ENCODE peak calls at places on chromosomes 16 and 17, in seven cellular contexts. One of them, this sample, is unnamed.

GRCh38 chr17:62804822-62805221 is 3.3 kb downstream of the MARCHF10 start:
- DNase-seq in heart left ventricle: no peak
- DNase-seq in effector memory CD4-positive, alpha-beta T cell: no peak
- DNase-seq in SK-N-MC: no peak
- DNase-seq in RWPE1: peak
- DNase-seq in sigmoid colon: no peak
- DNase-seq in gastrocnemius medialis: no peak
- DNase-seq in this sample: no peak

GRCh38 chr16:14375132-14375491 is 254.9 kb downstream of the PARN start:
- DNase-seq in effector memory CD4-positive, alpha-beta T cell: no peak
- DNase-seq in sigmoid colon: no peak
- DNase-seq in gastrocnemius medialis: no peak
- DNase-seq in RWPE1: no peak
- DNase-seq in SK-N-MC: no peak
- DNase-seq in heart left ventricle: no peak
- DNase-seq in this sample: no peak

GRCh38 chr16:49441366-49441780 is 67.8 kb downstream of the C16orf78 start:
- DNase-seq in heart left ventricle: peak
- DNase-seq in gastrocnemius medialis: no peak
- DNase-seq in RWPE1: no peak
- DNase-seq in sigmoid colon: no peak
- DNase-seq in effector memory CD4-positive, alpha-beta T cell: peak
- DNase-seq in SK-N-MC: no peak
- DNase-seq in this sample: peak

GRCh38 chr17:74340470-74341023 is 14.5 kb downstream of the KIF19 start:
- DNase-seq in SK-N-MC: no peak
- DNase-seq in gastrocnemius medialis: no peak
- DNase-seq in heart left ventricle: no peak
- DNase-seq in effector memory CD4-positive, alpha-beta T cell: no peak
- DNase-seq in RWPE1: no peak
- DNase-seq in sigmoid colon: no peak
- DNase-seq in this sample: no peak

GRCh38 chr17:39069114-39069756 is 82.2 kb downstream of the PLXDC1 start:
- DNase-seq in gastrocnemius medialis: no peak
- DNase-seq in SK-N-MC: no peak
- DNase-seq in sigmoid colon: no peak
- DNase-seq in RWPE1: peak
- DNase-seq in effector memory CD4-positive, alpha-beta T cell: no peak
- DNase-seq in heart left ventricle: no peak
- DNase-seq in this sample: peak

GRCh38 chr17:83191388-83192160 is 112.2 kb downstream of the METRNL start:
- DNase-seq in SK-N-MC: no peak
- DNase-seq in sigmoid colon: peak
- DNase-seq in RWPE1: no peak
- DNase-seq in heart left ventricle: peak
- DNase-seq in effector memory CD4-positive, alpha-beta T cell: no peak
- DNase-seq in gastrocnemius medialis: peak
- DNase-seq in this sample: no peak

GRCh38 chr17:67841992-67842391 is 16.7 kb downstream of the BPTF start:
- DNase-seq in heart left ventricle: no peak
- DNase-seq in effector memory CD4-positive, alpha-beta T cell: no peak
- DNase-seq in gastrocnemius medialis: no peak
- DNase-seq in SK-N-MC: no peak
- DNase-seq in RWPE1: no peak
- DNase-seq in sigmoid colon: no peak
- DNase-seq in this sample: no peak

GRCh38 chr17:82664701-82665182 is 16.5 kb upstream of the WDR45B start:
- DNase-seq in SK-N-MC: no peak
- DNase-seq in heart left ventricle: no peak
- DNase-seq in gastrocnemius medialis: no peak
- DNase-seq in sigmoid colon: no peak
- DNase-seq in effector memory CD4-positive, alpha-beta T cell: no peak
- DNase-seq in RWPE1: no peak
- DNase-seq in this sample: no peak

GRCh38 chr16:4496305-4496704 is 20.1 kb downstream of the HMOX2 start:
- DNase-seq in heart left ventricle: no peak
- DNase-seq in SK-N-MC: no peak
- DNase-seq in effector memory CD4-positive, alpha-beta T cell: no peak
- DNase-seq in RWPE1: peak
- DNase-seq in sigmoid colon: no peak
- DNase-seq in gastrocnemius medialis: no peak
- DNase-seq in this sample: no peak

GRCh38 chr17:67531291-67531690 is 154.2 kb downstream of the PITPNC1 start:
- DNase-seq in RWPE1: no peak
- DNase-seq in sigmoid colon: peak
- DNase-seq in gastrocnemius medialis: no peak
- DNase-seq in SK-N-MC: no peak
- DNase-seq in effector memory CD4-positive, alpha-beta T cell: no peak
- DNase-seq in heart left ventricle: no peak
- DNase-seq in this sample: peak

GRCh38 chr16:2244301-2244700 is 7.1 kb downstream of the ECI1 start:
- DNase-seq in gastrocnemius medialis: no peak
- DNase-seq in effector memory CD4-positive, alpha-beta T cell: no peak
- DNase-seq in sigmoid colon: no peak
- DNase-seq in SK-N-MC: no peak
- DNase-seq in RWPE1: no peak
- DNase-seq in heart left ventricle: no peak
- DNase-seq in this sample: peak

GRCh38 chr16:17359778-17360177 is 111.0 kb downstream of the XYLT1 start:
- DNase-seq in sigmoid colon: no peak
- DNase-seq in effector memory CD4-positive, alpha-beta T cell: no peak
- DNase-seq in RWPE1: no peak
- DNase-seq in SK-N-MC: no peak
- DNase-seq in gastrocnemius medialis: no peak
- DNase-seq in heart left ventricle: no peak
- DNase-seq in this sample: no peak

GRCh38 chr17:48492401-48493298 is 38.2 kb downstream of the HOXB1 start:
- DNase-seq in heart left ventricle: peak
- DNase-seq in SK-N-MC: no peak
- DNase-seq in RWPE1: peak
- DNase-seq in effector memory CD4-positive, alpha-beta T cell: peak
- DNase-seq in sigmoid colon: peak
- DNase-seq in gastrocnemius medialis: peak
- DNase-seq in this sample: peak

GRCh38 chr16:84879569-84880487 is 60.0 kb downstream of the CRISPLD2 start:
- DNase-seq in heart left ventricle: no peak
- DNase-seq in RWPE1: peak
- DNase-seq in SK-N-MC: no peak
- DNase-seq in sigmoid colon: no peak
- DNase-seq in effector memory CD4-positive, alpha-beta T cell: no peak
- DNase-seq in gastrocnemius medialis: no peak
- DNase-seq in this sample: no peak
- H3K27ac ChIP-seq in heart left ventricle: no peak
- H3K27ac ChIP-seq in RWPE1: no peak
- H3K27ac ChIP-seq in SK-N-MC: no peak
- H3K27ac ChIP-seq in sigmoid colon: no peak
- H3K27ac ChIP-seq in effector memory CD4-positive, alpha-beta T cell: no peak
- H3K27ac ChIP-seq in gastrocnemius medialis: no peak
- H3K27ac ChIP-seq in this sample: no peak

GRCh38 chr17:28700830-28701492 is 10.7 kb downstream of the PROCA1 start:
- DNase-seq in SK-N-MC: no peak
- DNase-seq in heart left ventricle: no peak
- DNase-seq in effector memory CD4-positive, alpha-beta T cell: no peak
- DNase-seq in sigmoid colon: no peak
- DNase-seq in gastrocnemius medialis: no peak
- DNase-seq in RWPE1: no peak
- DNase-seq in this sample: no peak
- H3K27ac ChIP-seq in SK-N-MC: no peak
- H3K27ac ChIP-seq in heart left ventricle: no peak
- H3K27ac ChIP-seq in effector memory CD4-positive, alpha-beta T cell: no peak
- H3K27ac ChIP-seq in sigmoid colon: no peak
- H3K27ac ChIP-seq in gastrocnemius medialis: no peak
- H3K27ac ChIP-seq in RWPE1: peak
- H3K27ac ChIP-seq in this sample: no peak

DNA sequence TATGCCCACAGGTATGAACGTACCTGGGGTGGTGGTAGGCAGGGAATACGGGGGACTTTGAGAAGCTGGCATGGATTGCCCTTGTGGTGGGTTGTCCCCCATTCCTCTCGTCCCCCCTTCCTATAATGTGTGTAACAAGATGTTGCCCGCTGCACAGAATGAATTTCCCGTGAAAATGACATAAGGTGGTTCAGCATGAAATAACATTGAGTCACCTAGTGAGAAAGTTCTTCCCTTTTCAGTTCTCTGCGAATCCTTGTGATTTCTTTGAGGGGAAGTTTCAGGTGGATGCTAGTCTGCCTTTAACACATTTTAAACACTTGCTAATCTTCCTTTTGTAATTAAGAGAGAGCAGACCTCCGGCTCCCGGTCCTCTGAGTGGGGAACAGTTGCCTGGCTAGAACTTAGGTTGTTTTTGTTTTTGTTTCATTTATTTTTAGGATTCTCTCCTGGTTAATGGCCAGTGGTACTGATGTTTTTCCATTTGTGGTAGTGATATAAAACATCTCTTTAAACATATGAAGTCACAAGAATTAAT is 58.9 kb downstream of the RAP1GAP2 start:
- DNase-seq in gastrocnemius medialis: no peak
- DNase-seq in heart left ventricle: no peak
- DNase-seq in RWPE1: peak
- DNase-seq in effector memory CD4-positive, alpha-beta T cell: no peak
- DNase-seq in sigmoid colon: no peak
- DNase-seq in SK-N-MC: no peak
- DNase-seq in this sample: peak
- H3K27ac ChIP-seq in gastrocnemius medialis: no peak
- H3K27ac ChIP-seq in heart left ventricle: no peak
- H3K27ac ChIP-seq in RWPE1: peak
- H3K27ac ChIP-seq in effector memory CD4-positive, alpha-beta T cell: no peak
- H3K27ac ChIP-seq in sigmoid colon: no peak
- H3K27ac ChIP-seq in SK-N-MC: no peak
- H3K27ac ChIP-seq in this sample: peak

DNA sequence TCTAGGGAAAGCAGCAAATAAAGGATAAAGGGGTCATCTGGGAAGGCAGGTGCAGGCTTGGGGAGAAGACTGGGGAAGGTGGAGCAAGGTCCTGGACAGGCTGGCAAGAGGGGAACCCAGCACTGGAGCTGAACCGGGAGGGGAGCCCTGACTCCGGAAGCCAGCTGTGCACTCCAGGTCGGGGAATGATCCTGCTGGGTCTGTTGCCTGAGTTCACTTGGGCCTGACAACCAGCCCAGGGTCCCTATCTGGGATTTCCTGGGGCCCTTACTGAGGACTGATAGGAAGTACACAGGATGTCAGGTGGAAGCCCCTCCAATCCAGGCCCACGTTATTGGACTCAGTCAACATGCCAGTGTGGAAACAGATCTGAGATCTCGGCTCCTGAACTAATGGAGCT is 19.7 kb upstream of the PITPNM3 start:
- DNase-seq in RWPE1: no peak
- DNase-seq in SK-N-MC: no peak
- DNase-seq in heart left ventricle: no peak
- DNase-seq in sigmoid colon: no peak
- DNase-seq in gastrocnemius medialis: no peak
- DNase-seq in effector memory CD4-positive, alpha-beta T cell: no peak
- DNase-seq in this sample: no peak
- H3K27ac ChIP-seq in RWPE1: peak
- H3K27ac ChIP-seq in SK-N-MC: no peak
- H3K27ac ChIP-seq in heart left ventricle: no peak
- H3K27ac ChIP-seq in sigmoid colon: no peak
- H3K27ac ChIP-seq in gastrocnemius medialis: no peak
- H3K27ac ChIP-seq in effector memory CD4-positive, alpha-beta T cell: no peak
- H3K27ac ChIP-seq in this sample: no peak

DNA sequence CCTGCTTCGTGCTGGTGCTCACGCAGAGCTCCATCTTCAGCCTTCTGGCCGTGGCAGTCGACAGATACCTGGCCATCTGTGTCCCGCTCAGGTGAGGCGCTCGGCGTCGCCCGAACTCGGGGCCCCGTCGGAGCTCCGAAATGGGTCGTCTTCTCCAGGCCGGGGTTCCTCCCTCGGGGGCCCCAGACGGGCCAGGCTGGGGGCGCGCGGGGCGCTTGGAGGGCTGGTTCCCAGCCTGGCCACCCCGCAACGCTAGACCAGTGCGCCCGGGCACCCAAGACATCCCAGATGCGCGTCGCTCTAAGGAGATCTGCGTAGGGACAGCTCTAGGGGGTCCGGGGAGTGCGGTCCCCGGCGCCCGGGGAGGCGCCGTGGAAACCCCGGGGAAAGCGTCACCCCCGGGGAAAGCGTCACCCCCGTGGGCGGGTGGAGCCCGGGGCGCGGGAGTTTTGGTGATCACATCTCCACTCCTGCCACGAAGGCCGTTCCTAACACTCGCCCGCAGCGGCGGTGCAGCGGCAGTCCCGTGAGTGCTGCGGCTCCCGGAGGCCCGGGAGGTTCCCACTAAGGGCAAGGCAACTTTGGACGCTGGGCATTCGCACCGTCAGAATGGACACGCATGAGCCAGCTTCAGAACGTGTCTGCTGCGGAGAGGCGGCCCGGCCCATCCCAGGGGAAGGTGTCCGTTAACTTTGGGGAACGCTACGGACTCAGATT is 721 bp downstream of the ADORA2B start:
- DNase-seq in gastrocnemius medialis: no peak
- DNase-seq in SK-N-MC: no peak
- DNase-seq in sigmoid colon: peak
- DNase-seq in effector memory CD4-positive, alpha-beta T cell: no peak
- DNase-seq in RWPE1: peak
- DNase-seq in heart left ventricle: no peak
- DNase-seq in this sample: peak
- H3K27ac ChIP-seq in gastrocnemius medialis: peak
- H3K27ac ChIP-seq in SK-N-MC: no peak
- H3K27ac ChIP-seq in sigmoid colon: peak
- H3K27ac ChIP-seq in effector memory CD4-positive, alpha-beta T cell: no peak
- H3K27ac ChIP-seq in RWPE1: peak
- H3K27ac ChIP-seq in heart left ventricle: no peak
- H3K27ac ChIP-seq in this sample: no peak

GRCh38 chr16:30139895-30140481 is 17.0 kb upstream of the MAPK3 start:
- DNase-seq in sigmoid colon: no peak
- DNase-seq in effector memory CD4-positive, alpha-beta T cell: no peak
- DNase-seq in heart left ventricle: no peak
- DNase-seq in RWPE1: no peak
- DNase-seq in gastrocnemius medialis: no peak
- DNase-seq in SK-N-MC: no peak
- DNase-seq in this sample: no peak
- H3K27ac ChIP-seq in sigmoid colon: no peak
- H3K27ac ChIP-seq in effector memory CD4-positive, alpha-beta T cell: no peak
- H3K27ac ChIP-seq in heart left ventricle: no peak
- H3K27ac ChIP-seq in RWPE1: no peak
- H3K27ac ChIP-seq in gastrocnemius medialis: no peak
- H3K27ac ChIP-seq in SK-N-MC: no peak
- H3K27ac ChIP-seq in this sample: no peak